ENCODE peak calls at places on chromosomes 7 and 10, in six cellular contexts. N is left lobe of liver, Y is RWPE1, L is kidney glomerular epithelial cell, B is NCI-H69, C is A172. V is an unnamed sample.

GRCh38 chr7:112214268-112214667 is 7.8 kb downstream of the ZNF277 start:
- DNase-seq in B (no peak), L (no peak), N (no peak), C (no peak), Y (no peak), V (no peak)

GRCh38 chr10:94361161-94361794 is 1.5 kb downstream of the NOC3L start:
- DNase-seq in C (peak; percentile 44), N (peak; percentile 69), L (peak; percentile 26), B (no peak), Y (peak; percentile 56), V (peak; percentile 48)

GRCh38 chr10:63206997-63207952 is 74.1 kb downstream of the NRBF2 start:
- DNase-seq in Y (peak; percentile 3), L (no peak), C (no peak), B (peak; percentile 11), N (no peak), V (no peak)

GRCh38 chr7:128920913-128921582 is 10.5 kb upstream of the KCP start:
- DNase-seq in Y (no peak), L (peak; percentile 9), C (no peak), B (peak; percentile 16), N (no peak), V (peak; percentile 70)

GRCh38 chr10:33365871-33366411 is 31.5 kb upstream of the NRP1 start:
- DNase-seq in N (no peak), B (no peak), Y (peak; percentile 78), C (peak; percentile 96), L (peak; percentile 96), V (peak; percentile 99)

GRCh38 chr7:157739650-157740049 is 402.8 kb downstream of the DNAJB6 start:
- DNase-seq in B (no peak), C (no peak), L (no peak), N (no peak), Y (no peak), V (no peak)

GRCh38 chr7:51321961-51322515 is 5.4 kb upstream of the COBL start:
- DNase-seq in C (no peak), N (no peak), Y (no peak), B (no peak), L (no peak), V (no peak)

GRCh38 chr7:157896774-157897555 is 560.2 kb downstream of the DNAJB6 start:
- DNase-seq in L (no peak), C (no peak), Y (no peak), B (no peak), N (no peak), V (no peak)

GRCh38 chr10:86077871-86078638 is 288.5 kb downstream of the GRID1 start:
- DNase-seq in C (no peak), N (no peak), B (no peak), L (no peak), Y (no peak), V (no peak)

GRCh38 chr7:11416641-11417040 is 415.4 kb downstream of the THSD7A start:
- DNase-seq in L (no peak), N (no peak), B (peak; percentile 69), C (no peak), Y (no peak), V (no peak)

GRCh38 chr10:29377333-29377961 is 88.6 kb downstream of the LYZL1 start:
- DNase-seq in N (no peak), C (peak; percentile 46), Y (peak; percentile 53), L (peak; percentile 28), B (peak; percentile 17), V (peak; percentile 40)

GRCh38 chr10:110002801-110003523 is 4.8 kb upstream of the ADD3 start:
- DNase-seq in Y (no peak), C (no peak), N (no peak), L (no peak), B (peak; percentile 21), V (no peak)

GRCh38 chr10:34028936-34029335 is 694.5 kb upstream of the NRP1 start:
- DNase-seq in B (no peak), C (no peak), Y (no peak), N (no peak), L (no peak), V (no peak)

GRCh38 chr7:6644728-6645127 is 7.6 kb downstream of the ZNF316 start:
- DNase-seq in N (no peak), L (no peak), Y (no peak), B (no peak), C (no peak), V (no peak)

GRCh38 chr10:13831711-13832110 is 244.9 kb downstream of the PRPF18 start:
- DNase-seq in B (peak; percentile 7), C (no peak), Y (no peak), N (no peak), L (no peak), V (no peak)

GRCh38 chr10:45374451-45375052 is 536 bp downstream of the ALOX5 start:
- DNase-seq in L (no peak), N (peak; percentile 47), C (peak; percentile 28), B (no peak), Y (peak; percentile 26), V (peak; percentile 53)

GRCh38 chr7:43943702-43944187 is 17.5 kb downstream of the UBE2D4 start:
- DNase-seq in Y (no peak), N (no peak), B (no peak), L (no peak), C (no peak), V (no peak)

GRCh38 chr10:54496852-54497251 is 304.2 kb downstream of the PCDH15 start:
- DNase-seq in N (no peak), C (no peak), Y (no peak), L (no peak), B (no peak), V (no peak)

GRCh38 chr7:65827366-65827765 is 45.5 kb upstream of the VKORC1L1 start:
- DNase-seq in L (no peak), N (no peak), Y (no peak), C (no peak), B (no peak), V (no peak)

GRCh38 chr7:155803418-155804376 is 8.6 kb downstream of the SHH start:
- DNase-seq in Y (no peak), N (no peak), B (peak; percentile 62), L (no peak), C (peak; percentile 41), V (peak; percentile 81)

GRCh38 chr10:30744124-30744523 is 114.6 kb upstream of the LYZL2 start:
- DNase-seq in Y (no peak), L (no peak), C (no peak), N (no peak), B (no peak), V (no peak)

GRCh38 chr10:74932648-74933047 is 106.2 kb downstream of the KAT6B start:
- DNase-seq in N (peak; percentile 53), B (peak; percentile 91), C (no peak), Y (no peak), L (no peak), V (no peak)

GRCh38 chr10:46550795-46551700 is 5.4 kb downstream of the GPRIN2 start:
- DNase-seq in L (no peak), N (peak; percentile 45), B (no peak), Y (no peak), C (no peak), V (no peak)

GRCh38 chr10:102982281-102982680 is 64.2 kb downstream of the CNNM2 start:
- DNase-seq in N (no peak), B (no peak), Y (no peak), C (no peak), L (no peak), V (no peak)

GRCh38 chr7:149776305-149776704 is 2.9 kb upstream of the ZNF467 start:
- DNase-seq in C (peak; percentile 69), N (peak; percentile 70), Y (no peak), B (no peak), L (no peak), V (peak; percentile 71)

V was measured in kidney tubule cell.